ENCODE peak calls at places on chromosomes 13 and 19, in five cellular contexts. V is NCI-H1105 treated with DMSO at 0.1 percent for 48 hours; F is T-helper 2 cell; B is activated CD4-positive, alpha-beta T cell treated with anti-CD3 and anti-CD28 coated beads for 4 hours; D is epithelial cell of esophagus. N is an unnamed sample.
A peak's percentile ranks its signal among the peaks of the same experiment; 100 is the strongest.

GRCh38 chr13:22926176-22927007 is 254.4 kb upstream of the SGCG start:
- DNase-seq in V (no peak), F (no peak), D (peak; percentile 36), B (no peak), N (no peak)

GRCh38 chr19:35262101-35262761 is 6.5 kb upstream of the USF2 start:
- DNase-seq in F (no peak), D (no peak), V (no peak), B (no peak), N (no peak)

GRCh38 chr13:66543780-66544179 is 686.4 kb downstream of the PCDH9 start:
- DNase-seq in B (no peak), V (no peak), D (peak; percentile 15), F (no peak), N (no peak)

GRCh38 chr19:54172764-54173699 is at the start of gene TMC4:
- DNase-seq in F (no peak), V (peak; percentile 86), B (no peak), D (peak; percentile 83), N (no peak)

GRCh38 chr13:37878921-37879320 is 9.3 kb upstream of the TRPC4 start:
- DNase-seq in B (no peak), F (no peak), V (no peak), D (no peak), N (no peak)

GRCh38 chr19:33797821-33798633 is 1.4 kb downstream of the KCTD15 start:
- DNase-seq in V (peak; percentile 12), D (peak; percentile 50), F (no peak), B (no peak), N (no peak)

GRCh38 chr13:98511435-98511834 is 65.5 kb downstream of the STK24 start:
- DNase-seq in V (no peak), D (no peak), B (no peak), F (no peak), N (no peak)

GRCh38 chr19:46032597-46033025 is 8.2 kb downstream of the IGFL4 start:
- DNase-seq in B (no peak), V (no peak), D (no peak), F (no peak), N (no peak)

GRCh38 chr19:40721140-40721486 is 4.2 kb downstream of the ITPKC start:
- DNase-seq in V (no peak), F (no peak), B (no peak), D (no peak), N (no peak)

GRCh38 chr19:55005684-55006488 is 32.2 kb downstream of the GP6 start:
- DNase-seq in B (peak; percentile 45), V (peak; percentile 57), F (peak; percentile 93), D (no peak), N (peak; percentile 59)

GRCh38 chr13:112320303-112320702 is 55.9 kb upstream of the SPACA7 start:
- DNase-seq in D (no peak), V (no peak), B (no peak), F (no peak), N (no peak)

GRCh38 chr19:7262470-7262869 is 31.7 kb downstream of the INSR start:
- DNase-seq in B (no peak), F (no peak), D (no peak), V (no peak), N (no peak)

GRCh38 chr19:48596679-48597465 is 9.7 kb upstream of the SPACA4 start:
- DNase-seq in B (no peak), D (no peak), F (peak; percentile 92), V (no peak), N (no peak)

GRCh38 chr13:77698211-77699058 is 948 bp downstream of the SLAIN1 start:
- DNase-seq in F (peak; percentile 81), D (no peak), B (peak; percentile 35), V (peak; percentile 24), N (peak; percentile 34)

GRCh38 chr13:23871616-23872220 is 17.5 kb downstream of the MIPEP start:
- DNase-seq in D (peak; percentile 49), V (peak; percentile 11), B (no peak), F (no peak), N (no peak)

GRCh38 chr13:99752373-99752772 is 219.2 kb downstream of the ZIC5 start:
- DNase-seq in D (no peak), B (no peak), F (no peak), V (no peak), N (no peak)

GRCh38 chr13:44797685-44798084 is 191.6 kb downstream of the NUFIP1 start:
- DNase-seq in D (no peak), V (no peak), B (no peak), F (no peak), N (no peak)

GRCh38 chr13:100203696-100204367 is 114.9 kb downstream of the PCCA start:
- DNase-seq in F (peak; percentile 83), V (no peak), B (no peak), D (peak; percentile 22), N (no peak)

GRCh38 chr13:98775844-98776598 is 23.5 kb upstream of the SLC15A1 start:
- DNase-seq in F (no peak), D (peak; percentile 94), V (no peak), B (no peak), N (no peak)

GRCh38 chr13:46751811-46752635 is 44.9 kb downstream of the ESD start:
- DNase-seq in F (peak; percentile 93), V (no peak), D (no peak), B (peak; percentile 16), N (peak; percentile 66)

GRCh38 chr13:32669030-32669646 is 82.9 kb downstream of the PDS5B start:
- DNase-seq in D (peak; percentile 52), V (peak; percentile 46), B (peak; percentile 10), F (peak; percentile 63), N (no peak)

N was measured in activated T-helper 1 cell treated with anti-CD3 and anti-CD28 coated beads, Interleukin-12 subunit alpha, Interleukin-12 subunit beta, Interleukin-2, Interleukin-4 antibody, amounts not matched to agents 30 ng/mL and 10 ng/mL and 1 ng/mL, durations not matched to agents 14 hours and 24 hours and 36 hours.